ENCODE peak calls at places on chromosomes 6 and 20, in five cellular contexts. B is AG08395; H is CD4-positive, alpha-beta T cell; M is NCI-H2107; O is HCEC 1CT. S is an unnamed sample.

GRCh38 chr6:50353603-50354002 is 303.9 kb upstream of the DEFB112 start:
- DNase-seq in B (no peak), H (no peak), M (no peak), O (no peak), S (no peak)

GRCh38 chr20:25514747-25515340 is 70.5 kb downstream of the NINL start:
- DNase-seq in B (no peak), H (no peak), M (no peak), O (no peak), S (no peak)

GRCh38 chr6:135481786-135482369 is 15.7 kb downstream of the AHI1 start:
- DNase-seq in B (no peak), H (no peak), M (no peak), O (peak; percentile 57), S (no peak)

GRCh38 chr6:51004380-51004779 is 185.7 kb downstream of the TFAP2B start:
- DNase-seq in B (no peak), H (no peak), M (no peak), O (no peak), S (no peak)

GRCh38 chr20:54172856-54173652 is 732 bp downstream of the CYP24A1 start:
- DNase-seq in B (no peak), H (no peak), M (no peak), O (no peak), S (peak; percentile 47)

GRCh38 chr6:16769131-16769985 is 8.1 kb upstream of the ATXN1 start:
- DNase-seq in B (peak; percentile 80), H (peak; percentile 44), M (no peak), O (peak; percentile 95), S (peak; percentile 53)

GRCh38 chr20:21796059-21796458 is 90.6 kb downstream of the PAX1 start:
- DNase-seq in B (no peak), H (no peak), M (no peak), O (no peak), S (no peak)

GRCh38 chr20:25050501-25051350 is 7.2 kb downstream of the ACSS1 start:
- DNase-seq in B (no peak), H (no peak), M (no peak), O (no peak), S (peak; percentile 18)

GRCh38 chr6:40631760-40632159 is 44.6 kb upstream of the LRFN2 start:
- DNase-seq in B (no peak), H (no peak), M (no peak), O (no peak), S (no peak)

GRCh38 chr6:158142789-158143188 is 25.3 kb downstream of the SERAC1 start:
- DNase-seq in B (peak; percentile 75), H (no peak), M (no peak), O (peak; percentile 74), S (no peak)

GRCh38 chr20:8153281-8153908 is 21.3 kb downstream of the PLCB1 start:
- DNase-seq in B (no peak), H (no peak), M (no peak), O (peak; percentile 18), S (no peak)

GRCh38 chr6:92806254-92806653 is 613.1 kb downstream of the EPHA7 start:
- DNase-seq in B (no peak), H (no peak), M (no peak), O (no peak), S (no peak)

GRCh38 chr6:160253714-160254113 is 4.9 kb downstream of the SLC22A2 start:
- DNase-seq in B (no peak), H (no peak), M (no peak), O (no peak), S (no peak)

GRCh38 chr20:1374246-1374645 is 18.6 kb downstream of the FKBP1A start:
- DNase-seq in B (no peak), H (no peak), M (no peak), O (no peak), S (peak; percentile 1)

GRCh38 chr6:93177918-93178317 is 241.4 kb downstream of the EPHA7 start:
- DNase-seq in B (no peak), H (no peak), M (no peak), O (no peak), S (no peak)

GRCh38 chr6:156102129-156102528 is 646.5 kb upstream of the NOX3 start:
- DNase-seq in B (no peak), H (no peak), M (no peak), O (no peak), S (peak; percentile 24)

GRCh38 chr6:167546611-167547327 is 221.9 kb downstream of the TTLL2 start:
- DNase-seq in B (no peak), H (no peak), M (no peak), O (no peak), S (no peak)

GRCh38 chr6:12605888-12606345 is 110.7 kb upstream of the PHACTR1 start:
- DNase-seq in B (peak; percentile 51), H (no peak), M (peak; percentile 27), O (peak; percentile 76), S (peak; percentile 85)

GRCh38 chr6:6631526-6632276 is 43.2 kb downstream of the LY86 start:
- DNase-seq in B (no peak), H (no peak), M (no peak), O (no peak), S (no peak)

GRCh38 chr6:157542405-157542943 is 161.5 kb downstream of the ZDHHC14 start:
- DNase-seq in B (no peak), H (no peak), M (no peak), O (no peak), S (no peak)

GRCh38 chr20:58717278-58718091 is 24.9 kb downstream of the NPEPL1 start:
- DNase-seq in B (no peak), H (no peak), M (no peak), O (no peak), S (peak; percentile 43)